ENCODE peak calls at places on chromosomes 2 and 18, in four cellular contexts. W is K562, S is GM12878, T is HepG2. Q is an unnamed sample.
A peak's percentile ranks its signal among the peaks of the same experiment; 100 is the strongest.

GRCh38 chr2:27306657-27307544 is 1.3 kb downstream of the UCN start:
- DNase-seq in W (no peak), S (no peak), T (no peak), Q (no peak)

GRCh38 chr2:45330113-45330512 is 281.0 kb downstream of the SRBD1 start:
- DNase-seq in W (no peak), S (no peak), T (no peak), Q (no peak)

GRCh38 chr2:95388878-95389255 is 13.6 kb upstream of the FAHD2A start:
- DNase-seq in W (no peak), S (no peak), T (no peak), Q (no peak)

GRCh38 chr2:151040036-151040435 is 221.6 kb downstream of the RBM43 start:
- DNase-seq in W (no peak), S (no peak), T (no peak), Q (no peak)

GRCh38 chr18:55239764-55240163 is 280.5 kb upstream of the CCDC68 start:
- DNase-seq in W (no peak), S (no peak), T (no peak), Q (no peak)

GRCh38 chr2:173290046-173290445 is 64.6 kb upstream of the CDCA7 start:
- DNase-seq in W (no peak), S (no peak), T (no peak), Q (no peak)

GRCh38 chr2:208279236-208279635 is 13.2 kb downstream of the PIKFYVE start:
- DNase-seq in W (no peak), S (no peak), T (no peak), Q (no peak)

GRCh38 chr2:38215511-38215910 is 139.6 kb upstream of the CYP1B1 start:
- DNase-seq in W (no peak), S (no peak), T (no peak), Q (no peak)

GRCh38 chr18:63505566-63506335 is 29.0 kb downstream of the SERPINB5 start:
- DNase-seq in W (peak; percentile 40), S (no peak), T (peak; percentile 13), Q (peak; percentile 32)

GRCh38 chr2:37471994-37472393 is 127.6 kb downstream of the QPCT start:
- DNase-seq in W (no peak), S (no peak), T (no peak), Q (no peak)

GRCh38 chr2:45029215-45029614 is 20.0 kb upstream of the SIX2 start:
- DNase-seq in W (no peak), S (no peak), T (no peak), Q (no peak)

GRCh38 chr2:224973112-224974016 is 68.9 kb downstream of the DOCK10 start:
- DNase-seq in W (no peak), S (no peak), T (no peak), Q (no peak)

GRCh38 chr2:9678554-9678953 is 47.8 kb upstream of the YWHAQ start:
- DNase-seq in W (no peak), S (no peak), T (no peak), Q (no peak)

DNA sequence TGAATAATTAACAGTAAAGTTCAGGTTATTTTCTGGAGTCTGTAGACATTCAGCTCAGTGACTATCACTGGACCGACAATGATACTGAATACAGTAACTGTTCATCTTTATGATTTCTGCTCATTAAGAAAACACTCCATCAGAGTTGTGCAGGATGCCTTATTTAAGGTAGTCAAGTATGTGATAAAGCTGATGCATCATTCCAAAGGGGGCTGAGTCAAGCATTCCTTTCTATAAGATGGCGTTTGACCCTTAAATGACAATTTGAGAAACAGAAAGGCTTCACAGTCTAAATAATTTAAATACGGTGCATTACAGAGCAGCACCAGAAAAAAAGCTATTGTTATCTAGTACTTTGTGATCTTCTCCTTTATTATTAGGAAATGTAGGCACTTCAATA is 131.1 kb downstream of the CDH2 start:
- DNase-seq in W (no peak), S (no peak), T (no peak), Q (no peak)
- TF ChIP-seq FOXK2 in W (no peak), S (no peak), T (no peak), Q (no peak)

GRCh38 chr2:14960686-14961324 is 328.3 kb downstream of the LRATD1 start:
- DNase-seq in W (no peak), S (no peak), T (no peak), Q (no peak)
- TF ChIP-seq FOXK2 in W (no peak), S (no peak), T (no peak), Q (no peak)

DNA sequence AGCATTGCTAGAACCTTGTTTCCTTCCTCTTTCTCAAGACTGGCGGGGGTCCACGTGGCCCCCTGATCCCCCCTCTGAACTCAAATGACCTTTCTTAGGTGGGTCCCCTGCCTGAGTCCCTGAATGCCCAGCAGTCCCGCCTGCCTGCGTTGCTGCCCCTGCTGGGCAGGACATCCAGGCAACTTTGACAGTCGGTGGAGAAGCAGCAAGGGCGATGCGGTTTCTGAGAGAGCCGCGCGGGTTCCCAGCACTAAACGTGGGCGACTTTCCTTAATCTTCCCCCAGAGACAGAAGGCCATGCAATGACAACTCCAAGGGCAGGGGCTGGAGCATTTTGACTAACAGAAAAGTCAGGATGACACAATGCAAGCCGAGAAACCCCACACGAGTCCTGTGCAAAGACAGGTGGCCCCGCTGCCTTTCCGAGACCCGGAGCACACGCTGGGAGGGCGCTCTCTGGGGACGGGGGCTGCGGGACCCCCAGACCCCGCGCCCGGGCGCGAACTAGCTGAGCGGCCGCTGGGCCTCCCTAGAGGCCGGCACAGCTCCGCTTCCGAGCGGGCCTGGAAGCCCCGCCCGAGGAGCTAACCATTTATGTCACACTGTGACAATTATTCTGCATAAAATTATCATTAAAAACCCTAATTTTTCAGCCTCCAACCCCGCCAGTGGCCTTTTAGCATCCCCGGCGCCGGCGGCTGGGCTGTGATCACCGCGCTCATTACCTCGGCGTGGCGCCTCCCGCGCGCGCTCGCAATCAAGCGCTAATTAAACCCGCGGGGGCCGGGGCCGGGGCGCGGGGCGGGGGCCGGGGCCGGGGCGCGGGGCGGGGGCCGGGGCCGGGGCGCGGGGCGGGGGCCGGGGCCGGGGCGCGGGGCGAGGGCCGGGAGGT is 27.4 kb downstream of the ASB18 start:
- DNase-seq in W (no peak), S (no peak), T (no peak), Q (no peak)
- TF ChIP-seq FOXK2 in W (no peak), S (no peak), T (no peak), Q (no peak)

GRCh38 chr2:222736301-222736700 is 64.8 kb downstream of the MOGAT1 start:
- DNase-seq in W (no peak), S (no peak), T (no peak), Q (no peak)
- TF ChIP-seq FOXK2 in W (no peak), S (no peak), T (no peak), Q (no peak)

GRCh38 chr2:230899287-230899686 is 25.8 kb downstream of the GPR55 start:
- DNase-seq in W (no peak), S (no peak), T (no peak), Q (no peak)
- TF ChIP-seq FOXK2 in W (no peak), S (no peak), T (no peak), Q (no peak)